ENCODE peak calls at places on chromosomes 11 and 22, in four cellular contexts. O is NCI-H146; H is lung microvascular endothelial cell; S is CD4-positive, alpha-beta memory T cell. Q is an unnamed sample.

GRCh38 chr22:49011379-49011768 is 816.3 kb downstream of the BRD1 start:
- DNase-seq in O (peak), S (no peak), H (no peak), Q (no peak)

GRCh38 chr22:19865141-19865829 is 10.6 kb upstream of the GNB1L start:
- DNase-seq in S (no peak), H (no peak), O (no peak), Q (no peak)

GRCh38 chr11:111063711-111064110 is 181.8 kb upstream of the POU2AF2 start:
- DNase-seq in S (no peak), O (no peak), H (no peak), Q (no peak)

GRCh38 chr11:65208785-65209710 is 27.3 kb downstream of the CAPN1 start:
- DNase-seq in S (no peak), O (no peak), H (no peak), Q (peak)

GRCh38 chr11:16969010-16970004 is 44.9 kb downstream of the PLEKHA7 start:
- DNase-seq in H (no peak), O (no peak), S (no peak), Q (no peak)

GRCh38 chr11:84923489-84923888 is 703.7 kb downstream of the DLG2 start:
- DNase-seq in O (no peak), S (no peak), H (no peak), Q (no peak)

GRCh38 chr11:2458321-2458720 is 13.5 kb downstream of the KCNQ1 start:
- DNase-seq in S (no peak), H (no peak), O (no peak), Q (no peak)

GRCh38 chr22:28341001-28341400 is 338.6 kb downstream of the TTC28 start:
- DNase-seq in O (no peak), S (no peak), H (no peak), Q (no peak)

GRCh38 chr11:32435947-32436750 is 810 bp upstream of the WT1 start:
- DNase-seq in H (no peak), S (no peak), O (no peak), Q (peak)

GRCh38 chr11:132126973-132127900 is 756.8 kb downstream of the NTM start:
- DNase-seq in S (no peak), O (peak), H (peak), Q (no peak)

GRCh38 chr11:128133501-128133900 is 453.9 kb downstream of the ETS1 start:
- DNase-seq in S (no peak), H (no peak), O (no peak), Q (no peak)

GRCh38 chr11:61277186-61277972 is 17.7 kb downstream of the VWCE start:
- DNase-seq in S (no peak), O (no peak), H (no peak), Q (no peak)

GRCh38 chr11:1825039-1825740 is 9.6 kb upstream of the SYT8 start:
- DNase-seq in S (no peak), O (no peak), H (peak), Q (peak)

GRCh38 chr22:36510384-36510783 is 3.5 kb upstream of the FOXRED2 start:
- DNase-seq in O (no peak), H (no peak), S (no peak), Q (peak)

GRCh38 chr22:35966314-35967045 is 62.1 kb downstream of the RBFOX2 start:
- DNase-seq in H (no peak), S (no peak), O (no peak), Q (no peak)

GRCh38 chr22:39313258-39314001 is 6.0 kb downstream of the RPL3 start:
- DNase-seq in O (no peak), S (no peak), H (no peak), Q (no peak)

GRCh38 chr11:17607572-17608570 is 60.8 kb downstream of the OTOG start:
- DNase-seq in H (no peak), S (no peak), O (no peak), Q (no peak)

GRCh38 chr22:49532831-49533802 is 294.6 kb downstream of the BRD1 start:
- DNase-seq in H (no peak), S (no peak), O (peak), Q (no peak)

GRCh38 chr11:13984616-13985474 is 22.3 kb downstream of the SPON1 start:
- DNase-seq in O (no peak), S (no peak), H (no peak), Q (no peak)

GRCh38 chr22:37608477-37609239 is at the start of gene GGA1:
- DNase-seq in S (peak), O (peak), H (peak), Q (peak)

GRCh38 chr11:61609970-61610347 is 29.1 kb upstream of the SYT7 start:
- DNase-seq in S (no peak), H (no peak), O (peak), Q (peak)

GRCh38 chr11:128341767-128342318 is 245.5 kb downstream of the ETS1 start:
- DNase-seq in H (peak), O (no peak), S (peak), Q (no peak)

GRCh38 chr11:119306373-119306890 is 10.5 kb downstream of the MCAM start:
- DNase-seq in S (no peak), H (no peak), O (no peak), Q (peak)

GRCh38 chr11:125772834-125773505 is 5.7 kb downstream of the PATE2 start:
- DNase-seq in O (no peak), H (no peak), S (no peak), Q (no peak)

GRCh38 chr11:69367211-69367964 is 73.4 kb downstream of the MYEOV start:
- DNase-seq in H (peak), O (no peak), S (no peak), Q (peak)

GRCh38 chr11:46726206-46726862 is 7.3 kb downstream of the F2 start:
- DNase-seq in S (no peak), O (no peak), H (no peak), Q (no peak)

GRCh38 chr11:43523632-43524031 is 156.9 kb upstream of the HSD17B12 start:
- DNase-seq in H (no peak), O (no peak), S (no peak), Q (no peak)